ENCODE peak calls at places on chromosomes 5 and 9, in eight cellular contexts. One of them, this sample, is unnamed.

GRCh38 chr5:160260881-160261815 is 31.8 kb downstream of the FABP6 start:
- DNase-seq in choroid plexus epithelial cell: peak; percentile 99
- DNase-seq in cardiac muscle cell: peak; percentile 67
- DNase-seq in left lung: peak; percentile 65
- DNase-seq in epithelial cell of esophagus: peak; percentile 48
- DNase-seq in chondrocyte: no peak
- DNase-seq in GM12865: peak; percentile 64
- DNase-seq in cardiac fibroblast: peak; percentile 92
- DNase-seq in this sample: no peak

GRCh38 chr5:172792693-172793570 is 21.9 kb upstream of the DUSP1 start:
- DNase-seq in epithelial cell of esophagus: no peak
- DNase-seq in cardiac fibroblast: no peak
- DNase-seq in chondrocyte: no peak
- DNase-seq in choroid plexus epithelial cell: no peak
- DNase-seq in left lung: no peak
- DNase-seq in cardiac muscle cell: peak; percentile 52
- DNase-seq in GM12865: no peak
- DNase-seq in this sample: no peak

GRCh38 chr5:58751222-58751621 is 168.3 kb downstream of the RAB3C start:
- DNase-seq in epithelial cell of esophagus: peak; percentile 45
- DNase-seq in left lung: no peak
- DNase-seq in cardiac muscle cell: no peak
- DNase-seq in GM12865: no peak
- DNase-seq in choroid plexus epithelial cell: peak; percentile 20
- DNase-seq in chondrocyte: no peak
- DNase-seq in cardiac fibroblast: peak; percentile 29
- DNase-seq in this sample: no peak

GRCh38 chr9:111945216-111945615 is 48.6 kb downstream of the UGCG start:
- DNase-seq in cardiac muscle cell: no peak
- DNase-seq in cardiac fibroblast: peak; percentile 73
- DNase-seq in GM12865: peak; percentile 83
- DNase-seq in epithelial cell of esophagus: no peak
- DNase-seq in choroid plexus epithelial cell: peak; percentile 83
- DNase-seq in chondrocyte: no peak
- DNase-seq in left lung: no peak
- DNase-seq in this sample: no peak

GRCh38 chr9:108565651-108566378 is 290.0 kb downstream of the ACTL7B start:
- DNase-seq in cardiac muscle cell: peak; percentile 89
- DNase-seq in GM12865: peak; percentile 74
- DNase-seq in epithelial cell of esophagus: peak; percentile 92
- DNase-seq in left lung: no peak
- DNase-seq in choroid plexus epithelial cell: peak; percentile 93
- DNase-seq in cardiac fibroblast: peak; percentile 94
- DNase-seq in chondrocyte: no peak
- DNase-seq in this sample: no peak

GRCh38 chr9:89888677-89889076 is 283.9 kb downstream of the GADD45G start:
- DNase-seq in choroid plexus epithelial cell: no peak
- DNase-seq in cardiac fibroblast: no peak
- DNase-seq in chondrocyte: peak; percentile 11
- DNase-seq in left lung: no peak
- DNase-seq in epithelial cell of esophagus: no peak
- DNase-seq in cardiac muscle cell: no peak
- DNase-seq in GM12865: no peak
- DNase-seq in this sample: no peak

GRCh38 chr9:120363697-120364096 is 216.3 kb downstream of the CDK5RAP2 start:
- DNase-seq in left lung: no peak
- DNase-seq in cardiac muscle cell: peak; percentile 64
- DNase-seq in GM12865: no peak
- DNase-seq in choroid plexus epithelial cell: peak; percentile 29
- DNase-seq in epithelial cell of esophagus: no peak
- DNase-seq in cardiac fibroblast: peak; percentile 20
- DNase-seq in chondrocyte: no peak
- DNase-seq in this sample: no peak

GRCh38 chr5:131997026-131997726 is 14.3 kb downstream of the ACSL6 start:
- DNase-seq in chondrocyte: peak; percentile 40
- DNase-seq in left lung: no peak
- DNase-seq in cardiac muscle cell: no peak
- DNase-seq in choroid plexus epithelial cell: no peak
- DNase-seq in GM12865: no peak
- DNase-seq in epithelial cell of esophagus: no peak
- DNase-seq in cardiac fibroblast: no peak
- DNase-seq in this sample: no peak

GRCh38 chr9:132673355-132673754 is 3.1 kb downstream of the GTF3C4 start:
- DNase-seq in cardiac muscle cell: peak; percentile 8
- DNase-seq in cardiac fibroblast: peak; percentile 57
- DNase-seq in epithelial cell of esophagus: peak; percentile 67
- DNase-seq in left lung: no peak
- DNase-seq in chondrocyte: no peak
- DNase-seq in GM12865: peak; percentile 21
- DNase-seq in choroid plexus epithelial cell: peak; percentile 70
- DNase-seq in this sample: no peak

GRCh38 chr9:71743217-71743705 is 25.1 kb downstream of the CEMIP2 start:
- DNase-seq in cardiac muscle cell: no peak
- DNase-seq in chondrocyte: no peak
- DNase-seq in epithelial cell of esophagus: no peak
- DNase-seq in GM12865: no peak
- DNase-seq in cardiac fibroblast: peak; percentile 73
- DNase-seq in left lung: no peak
- DNase-seq in choroid plexus epithelial cell: peak; percentile 91
- DNase-seq in this sample: no peak

GRCh38 chr5:76363385-76364261 is 39.5 kb upstream of the IQGAP2 start:
- DNase-seq in cardiac muscle cell: peak; percentile 60
- DNase-seq in left lung: no peak
- DNase-seq in chondrocyte: no peak
- DNase-seq in choroid plexus epithelial cell: no peak
- DNase-seq in GM12865: no peak
- DNase-seq in cardiac fibroblast: no peak
- DNase-seq in epithelial cell of esophagus: peak; percentile 68
- DNase-seq in this sample: no peak

GRCh38 chr5:122498163-122498562 is 186.1 kb downstream of the SNCAIP start:
- DNase-seq in cardiac fibroblast: peak; percentile 15
- DNase-seq in GM12865: no peak
- DNase-seq in epithelial cell of esophagus: peak; percentile 20
- DNase-seq in chondrocyte: no peak
- DNase-seq in cardiac muscle cell: peak; percentile 52
- DNase-seq in choroid plexus epithelial cell: peak; percentile 22
- DNase-seq in left lung: no peak
- DNase-seq in this sample: no peak

GRCh38 chr5:91194861-91195460 is 188.2 kb downstream of the ARRDC3 start:
- DNase-seq in choroid plexus epithelial cell: no peak
- DNase-seq in cardiac fibroblast: no peak
- DNase-seq in cardiac muscle cell: no peak
- DNase-seq in left lung: no peak
- DNase-seq in epithelial cell of esophagus: no peak
- DNase-seq in chondrocyte: no peak
- DNase-seq in GM12865: no peak
- DNase-seq in this sample: no peak

GRCh38 chr9:32875242-32875641 is 91.9 kb downstream of the TMEM215 start:
- DNase-seq in GM12865: no peak
- DNase-seq in epithelial cell of esophagus: peak; percentile 41
- DNase-seq in cardiac fibroblast: no peak
- DNase-seq in left lung: no peak
- DNase-seq in choroid plexus epithelial cell: no peak
- DNase-seq in cardiac muscle cell: no peak
- DNase-seq in chondrocyte: no peak
- DNase-seq in this sample: no peak

GRCh38 chr5:141908796-141909195 is 14.9 kb upstream of the DELE1 start:
- DNase-seq in left lung: no peak
- DNase-seq in GM12865: no peak
- DNase-seq in epithelial cell of esophagus: peak; percentile 47
- DNase-seq in choroid plexus epithelial cell: no peak
- DNase-seq in cardiac fibroblast: no peak
- DNase-seq in cardiac muscle cell: no peak
- DNase-seq in chondrocyte: no peak
- DNase-seq in this sample: no peak

GRCh38 chr9:37897665-37898064 is 6.3 kb downstream of the SLC25A51 start:
- DNase-seq in cardiac fibroblast: no peak
- DNase-seq in chondrocyte: no peak
- DNase-seq in left lung: no peak
- DNase-seq in epithelial cell of esophagus: peak; percentile 60
- DNase-seq in GM12865: no peak
- DNase-seq in cardiac muscle cell: no peak
- DNase-seq in choroid plexus epithelial cell: peak; percentile 37
- DNase-seq in this sample: no peak

GRCh38 chr5:82882316-82882715 is 194.9 kb downstream of the TMEM167A start:
- DNase-seq in left lung: no peak
- DNase-seq in choroid plexus epithelial cell: no peak
- DNase-seq in epithelial cell of esophagus: no peak
- DNase-seq in GM12865: no peak
- DNase-seq in chondrocyte: no peak
- DNase-seq in cardiac muscle cell: no peak
- DNase-seq in cardiac fibroblast: no peak
- DNase-seq in this sample: no peak

DNA sequence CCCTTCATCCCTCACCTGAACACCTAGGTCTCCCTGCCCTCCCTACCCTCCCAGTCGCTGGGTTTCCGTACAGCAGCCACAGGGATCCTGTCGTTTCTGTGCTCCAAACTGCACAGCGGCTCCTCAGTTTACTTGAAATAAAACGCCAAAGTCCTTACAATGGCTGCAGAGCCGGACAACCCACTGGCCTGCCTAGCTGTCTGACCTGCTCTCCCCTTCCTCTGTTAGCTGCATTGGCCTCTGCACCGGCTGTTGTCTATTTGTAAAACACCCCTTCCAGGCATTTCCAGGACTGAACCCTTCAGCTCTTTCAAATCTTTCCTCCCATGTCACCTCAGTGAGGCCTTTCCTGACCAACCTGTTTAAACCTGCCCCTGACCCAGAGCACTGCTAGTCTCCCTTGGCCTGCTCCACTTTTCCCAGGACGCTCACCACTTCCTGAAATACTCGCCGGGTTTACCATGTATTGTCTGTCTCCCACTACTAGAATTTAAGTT is 9.1 kb upstream of the MGAT1 start:
- DNase-seq in cardiac muscle cell: no peak
- DNase-seq in epithelial cell of esophagus: peak; percentile 62
- DNase-seq in cardiac fibroblast: no peak
- DNase-seq in left lung: peak; percentile 34
- DNase-seq in chondrocyte: peak; percentile 35
- DNase-seq in GM12865: no peak
- DNase-seq in choroid plexus epithelial cell: no peak
- DNase-seq in this sample: no peak
- TF ChIP-seq CTCF in cardiac muscle cell: no peak
- TF ChIP-seq CTCF in epithelial cell of esophagus: no peak
- TF ChIP-seq CTCF in cardiac fibroblast: no peak
- TF ChIP-seq CTCF in left lung: no peak
- TF ChIP-seq CTCF in chondrocyte: no peak
- TF ChIP-seq CTCF in GM12865: no peak
- TF ChIP-seq CTCF in choroid plexus epithelial cell: no peak
- TF ChIP-seq CTCF in this sample: no peak

DNA sequence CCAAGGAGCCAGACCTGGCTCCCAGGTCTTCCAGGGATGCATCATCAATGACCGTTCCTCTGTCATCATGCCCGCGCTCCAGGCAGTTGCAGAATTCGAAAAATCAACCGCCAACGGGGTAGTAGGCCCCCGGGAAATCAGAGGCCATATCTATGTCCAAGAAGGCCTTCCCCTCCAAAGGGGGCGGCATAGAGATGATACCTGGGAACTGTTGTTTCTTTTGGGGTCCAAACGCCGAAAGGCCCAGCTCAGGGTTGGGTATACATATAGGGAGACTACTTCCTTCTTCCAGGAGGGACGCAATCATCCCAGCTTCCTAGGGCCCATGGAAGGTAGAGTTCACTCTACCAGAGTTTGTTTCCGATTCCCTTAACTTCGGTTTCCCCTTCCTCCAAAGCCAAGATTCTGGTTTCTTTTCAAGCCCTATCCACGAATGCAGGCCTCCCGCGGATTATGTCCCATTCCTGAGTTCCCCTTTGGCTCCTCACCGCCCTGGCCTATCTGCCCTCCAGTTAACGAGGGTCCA is 754 bp downstream of the DCAF12 start:
- DNase-seq in GM12865: peak; percentile 5
- DNase-seq in chondrocyte: no peak
- DNase-seq in cardiac muscle cell: peak; percentile 15
- DNase-seq in epithelial cell of esophagus: peak; percentile 64
- DNase-seq in left lung: no peak
- DNase-seq in choroid plexus epithelial cell: peak; percentile 16
- DNase-seq in cardiac fibroblast: peak; percentile 6
- DNase-seq in this sample: no peak
- TF ChIP-seq CTCF in GM12865: no peak
- TF ChIP-seq CTCF in chondrocyte: peak; percentile 7
- TF ChIP-seq CTCF in cardiac muscle cell: peak; percentile 9
- TF ChIP-seq CTCF in epithelial cell of esophagus: no peak
- TF ChIP-seq CTCF in left lung: no peak
- TF ChIP-seq CTCF in choroid plexus epithelial cell: peak; percentile 40
- TF ChIP-seq CTCF in cardiac fibroblast: peak; percentile 11
- TF ChIP-seq CTCF in this sample: no peak

GRCh38 chr9:94553029-94553938 is 1.6 kb upstream of the PCAT7 start:
- DNase-seq in epithelial cell of esophagus: no peak
- DNase-seq in GM12865: no peak
- DNase-seq in choroid plexus epithelial cell: no peak
- DNase-seq in cardiac fibroblast: no peak
- DNase-seq in chondrocyte: no peak
- DNase-seq in cardiac muscle cell: peak; percentile 18
- DNase-seq in left lung: no peak
- DNase-seq in this sample: no peak
- TF ChIP-seq CTCF in epithelial cell of esophagus: no peak
- TF ChIP-seq CTCF in GM12865: no peak
- TF ChIP-seq CTCF in choroid plexus epithelial cell: no peak
- TF ChIP-seq CTCF in cardiac fibroblast: no peak
- TF ChIP-seq CTCF in chondrocyte: no peak
- TF ChIP-seq CTCF in cardiac muscle cell: no peak
- TF ChIP-seq CTCF in left lung: no peak
- TF ChIP-seq CTCF in this sample: no peak

DNA sequence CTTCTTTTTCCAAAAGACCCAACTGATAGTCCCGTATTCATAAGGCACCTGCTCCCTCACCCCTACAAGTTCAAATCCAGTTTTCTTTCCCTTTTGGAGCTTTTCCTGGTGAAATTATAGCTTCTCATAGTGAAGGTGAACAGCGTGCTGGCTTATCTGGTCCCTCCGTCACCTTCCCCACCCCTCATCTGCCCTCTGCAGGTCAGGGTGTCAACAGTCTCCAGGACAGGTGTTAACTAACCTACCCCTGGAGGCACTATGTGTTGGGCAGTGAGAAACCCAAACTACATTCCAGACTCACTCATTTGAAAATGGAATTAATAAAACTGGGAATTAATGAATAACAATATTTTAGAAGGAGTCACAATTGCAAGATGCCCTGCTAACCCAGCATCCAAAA is 109.0 kb upstream of the TAS2R1 start:
- DNase-seq in choroid plexus epithelial cell: no peak
- DNase-seq in epithelial cell of esophagus: no peak
- DNase-seq in left lung: no peak
- DNase-seq in cardiac muscle cell: no peak
- DNase-seq in cardiac fibroblast: no peak
- DNase-seq in GM12865: no peak
- DNase-seq in chondrocyte: no peak
- DNase-seq in this sample: no peak
- TF ChIP-seq CTCF in choroid plexus epithelial cell: no peak
- TF ChIP-seq CTCF in epithelial cell of esophagus: no peak
- TF ChIP-seq CTCF in left lung: no peak
- TF ChIP-seq CTCF in cardiac muscle cell: no peak
- TF ChIP-seq CTCF in cardiac fibroblast: no peak
- TF ChIP-seq CTCF in GM12865: no peak
- TF ChIP-seq CTCF in chondrocyte: no peak
- TF ChIP-seq CTCF in this sample: no peak

GRCh38 chr9:131227112-131228058 is 48.9 kb downstream of the FAM78A start:
- DNase-seq in chondrocyte: no peak
- DNase-seq in choroid plexus epithelial cell: peak; percentile 55
- DNase-seq in epithelial cell of esophagus: no peak
- DNase-seq in cardiac muscle cell: peak; percentile 27
- DNase-seq in cardiac fibroblast: peak; percentile 41
- DNase-seq in GM12865: no peak
- DNase-seq in left lung: no peak
- DNase-seq in this sample: no peak
- TF ChIP-seq CTCF in chondrocyte: no peak
- TF ChIP-seq CTCF in choroid plexus epithelial cell: no peak
- TF ChIP-seq CTCF in epithelial cell of esophagus: no peak
- TF ChIP-seq CTCF in cardiac muscle cell: no peak
- TF ChIP-seq CTCF in cardiac fibroblast: no peak
- TF ChIP-seq CTCF in GM12865: no peak
- TF ChIP-seq CTCF in left lung: no peak
- TF ChIP-seq CTCF in this sample: no peak

This sample was measured in activated B cell treated with CpG ODN at 0.5 μM for 24 hours.